ENCODE peak calls at places on chromosomes 12 and 14, in four cellular contexts. B is Karpas-422, M is uterus, J is AG09309. F is an unnamed sample.

GRCh38 chr12:89225808-89226368 is 126.4 kb downstream of the DUSP6 start:
- DNase-seq in J (peak), M (no peak), B (no peak), F (peak)

GRCh38 chr14:86683525-86683924 is 1153.6 kb downstream of the FLRT2 start:
- DNase-seq in B (no peak), J (no peak), M (no peak), F (no peak)

GRCh38 chr12:93089805-93090569 is 160.9 kb upstream of the EEA1 start:
- DNase-seq in J (peak), B (no peak), M (no peak), F (peak)

GRCh38 chr12:24198936-24199644 is 249.6 kb upstream of the SOX5 start:
- DNase-seq in J (no peak), B (no peak), M (no peak), F (no peak)

GRCh38 chr12:53820907-53821306 is 69.1 kb upstream of the CISTR start:
- DNase-seq in B (no peak), M (no peak), J (no peak), F (no peak)

GRCh38 chr12:65229441-65229840 is 49.0 kb upstream of the MSRB3 start:
- DNase-seq in B (no peak), M (no peak), J (peak), F (peak)

GRCh38 chr14:34662558-34663088 is 32.7 kb upstream of the SNX6 start:
- DNase-seq in J (no peak), M (no peak), B (no peak), F (no peak)

GRCh38 chr12:114625294-114625851 is 58.6 kb downstream of the TBX3 start:
- DNase-seq in M (no peak), J (peak), B (peak), F (peak)

GRCh38 chr12:108839011-108839889 is 18.1 kb downstream of the SSH1 start:
- DNase-seq in M (peak), B (no peak), J (peak), F (peak)

GRCh38 chr14:103209054-103209453 is 85.8 kb downstream of the TNFAIP2 start:
- DNase-seq in M (no peak), B (no peak), J (no peak), F (peak)

GRCh38 chr14:77140937-77141591 is 527 bp downstream of the ZDHHC22 start:
- DNase-seq in M (no peak), B (no peak), J (no peak), F (no peak)

GRCh38 chr12:19421503-19422282 is 17.6 kb upstream of the AEBP2 start:
- DNase-seq in J (no peak), M (no peak), B (no peak), F (no peak)

GRCh38 chr14:96997269-96997668 is 200.1 kb downstream of the VRK1 start:
- DNase-seq in M (no peak), J (no peak), B (no peak), F (no peak)

GRCh38 chr12:57112492-57113294 is 1.5 kb upstream of the STAT6 start:
- DNase-seq in J (no peak), M (no peak), B (no peak), F (no peak)

GRCh38 chr14:75885829-75886228 is 96.0 kb downstream of the TGFB3 start:
- DNase-seq in M (no peak), B (no peak), J (no peak), F (peak)

GRCh38 chr12:57179331-57180086 is 32.1 kb upstream of the LRP1-AS start:
- DNase-seq in M (no peak), B (no peak), J (no peak), F (no peak)

GRCh38 chr14:95515523-95516517 is 630 bp downstream of the SYNE3 start:
- DNase-seq in B (peak), J (no peak), M (peak), F (peak)

GRCh38 chr12:27922591-27923139 is 49.9 kb downstream of the PTHLH start:
- DNase-seq in M (no peak), J (peak), B (no peak), F (peak)

GRCh38 chr12:109460538-109460937 is 16.6 kb downstream of the KCTD10 start:
- DNase-seq in B (no peak), M (no peak), J (no peak), F (no peak)

GRCh38 chr14:95522556-95522955 is 6.1 kb upstream of the SYNE3 start:
- DNase-seq in B (no peak), J (no peak), M (no peak), F (no peak)

GRCh38 chr12:25387136-25388050 is 136.7 kb upstream of the KRAS start:
- DNase-seq in M (peak), J (peak), B (peak), F (peak)

GRCh38 chr14:100533647-100534485 is 53.4 kb downstream of the BEGAIN start:
- DNase-seq in J (no peak), M (peak), B (no peak), F (no peak)

GRCh38 chr12:19945559-19946485 is 422.5 kb upstream of the PDE3A start:
- DNase-seq in B (no peak), M (no peak), J (no peak), F (peak)

GRCh38 chr12:14605401-14605989 is 37.8 kb upstream of the PLBD1 start:
- DNase-seq in M (no peak), J (no peak), B (peak), F (no peak)

GRCh38 chr12:93614917-93615596 is 42.6 kb downstream of the SOCS2 start:
- DNase-seq in B (no peak), M (no peak), J (no peak), F (peak)

GRCh38 chr14:95597784-95598204 is 62.9 kb downstream of the GLRX5 start:
- DNase-seq in M (no peak), B (no peak), J (peak), F (peak)

GRCh38 chr12:63929426-63929825 is 84.9 kb downstream of the SRGAP1 start:
- DNase-seq in J (no peak), M (no peak), B (no peak), F (no peak)

GRCh38 chr12:96500686-96501085 is 11.3 kb downstream of the CFAP54 start:
- DNase-seq in M (no peak), J (no peak), B (peak), F (peak)

GRCh38 chr14:79254069-79254775 is 957.1 kb downstream of the DIO2 start:
- DNase-seq in J (peak), M (no peak), B (no peak), F (peak)

GRCh38 chr12:52156757-52157565 is 34.9 kb downstream of the KRT80 start:
- DNase-seq in M (peak), B (peak), J (no peak), F (peak)

GRCh38 chr12:106138279-106138645 is 492 bp downstream of the NUAK1 start:
- DNase-seq in B (no peak), J (no peak), M (peak), F (no peak)
- H3K4me3 ChIP-seq in B (no peak), J (peak), M (peak), F (peak)

GRCh38 chr12:132492522-132492921 is 2.6 kb downstream of the FBRSL1 start:
- DNase-seq in J (no peak), M (no peak), B (no peak), F (no peak)

GRCh38 chr12:132490481-132491348 is 764 bp downstream of the FBRSL1 start:
- DNase-seq in M (no peak), B (peak), J (no peak), F (peak)

GRCh38 chr12:132492951-132493350 is 3.0 kb downstream of the FBRSL1 start:
- DNase-seq in M (no peak), J (no peak), B (no peak), F (no peak)

GRCh38 chr12:132491349-132491663 is 1.4 kb downstream of the FBRSL1 start:
- DNase-seq in B (no peak), M (no peak), J (no peak), F (no peak)

GRCh38 chr12:132491761-132492378 is 1.9 kb downstream of the FBRSL1 start:
- DNase-seq in M (no peak), J (no peak), B (no peak), F (no peak)
- H3K4me3 ChIP-seq in M (peak), J (peak), B (peak), F (peak)

GRCh38 chr14:91241848-91242247 is 2.7 kb downstream of the GPR68 start:
- DNase-seq in B (peak), J (no peak), M (no peak), F (no peak)
- H3K4me3 ChIP-seq in B (peak), J (no peak), M (no peak), F (no peak)

GRCh38 chr12:122528582-122528981 is 1.5 kb downstream of the KNTC1 start:
- DNase-seq in M (no peak), B (no peak), J (no peak), F (no peak)
- H3K4me3 ChIP-seq in M (no peak), B (peak), J (no peak), F (no peak)

GRCh38 chr12:1614360-1614759 is 14.7 kb upstream of the WNT5B start:
- DNase-seq in J (no peak), B (no peak), M (no peak), F (no peak)

GRCh38 chr12:1620093-1620492 is 8.9 kb upstream of the WNT5B start:
- DNase-seq in M (no peak), B (no peak), J (no peak), F (no peak)

GRCh38 chr12:1616233-1617066 is 12.6 kb upstream of the WNT5B start:
- DNase-seq in J (no peak), B (no peak), M (no peak), F (no peak)

GRCh38 chr12:1618489-1618888 is 10.5 kb upstream of the WNT5B start:
- DNase-seq in J (no peak), M (no peak), B (no peak), F (no peak)

GRCh38 chr12:1619599-1619998 is 9.4 kb upstream of the WNT5B start:
- DNase-seq in B (no peak), J (no peak), M (no peak), F (no peak)
- H3K4me3 ChIP-seq in B (no peak), J (no peak), M (no peak), F (no peak)

DNA sequence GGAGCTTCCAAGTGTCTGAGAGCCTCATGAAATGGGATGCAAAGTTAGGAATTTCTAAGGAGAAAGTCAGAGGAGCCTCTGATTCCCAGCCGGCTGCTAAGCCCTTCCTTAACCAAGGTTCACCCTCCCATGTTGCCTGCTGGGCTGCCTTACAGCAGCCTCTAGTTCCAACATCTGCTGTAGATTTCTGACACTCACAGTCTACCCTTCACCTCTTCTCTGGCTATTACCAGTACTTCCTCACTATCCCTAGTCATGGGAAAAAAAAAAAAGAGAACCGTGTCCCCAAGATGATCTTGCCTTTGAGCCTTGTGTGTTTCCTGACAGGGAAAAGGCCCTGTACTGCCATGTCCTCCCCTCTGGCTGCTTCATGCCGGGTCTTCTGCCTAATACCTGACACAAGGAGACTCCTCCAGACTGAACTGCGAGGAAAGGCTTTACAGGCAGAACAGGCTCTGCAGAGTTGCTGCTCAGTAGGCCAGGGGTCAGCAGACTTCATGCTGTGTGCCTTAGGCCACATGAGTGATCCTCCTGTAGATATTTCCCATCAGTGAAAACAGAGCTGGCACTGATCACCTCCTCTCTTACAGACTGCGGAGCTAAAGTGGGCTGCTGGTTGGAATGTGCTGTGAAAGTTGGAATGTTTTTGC is 46.8 kb downstream of the PRKCH start:
- DNase-seq in B (no peak), M (no peak), J (no peak), F (no peak)
- H3K4me3 ChIP-seq in B (no peak), M (no peak), J (no peak), F (no peak)

GRCh38 chr12:68453278-68453677 is 121.1 kb upstream of the MDM1 start:
- DNase-seq in B (no peak), M (no peak), J (no peak), F (no peak)

GRCh38 chr12:68453876-68454275 is 121.7 kb upstream of the MDM1 start:
- DNase-seq in J (no peak), B (no peak), M (no peak), F (no peak)

GRCh38 chr12:68449196-68449595 is 117.0 kb upstream of the MDM1 start:
- DNase-seq in M (no peak), J (no peak), B (no peak), F (no peak)

GRCh38 chr12:68451261-68452091 is 119.3 kb upstream of the MDM1 start:
- DNase-seq in B (no peak), M (peak), J (peak), F (peak)

GRCh38 chr12:68450947-68451260 is 118.7 kb upstream of the MDM1 start:
- DNase-seq in J (no peak), B (no peak), M (no peak), F (no peak)
- H3K4me3 ChIP-seq in J (no peak), B (no peak), M (no peak), F (peak)

GRCh38 chr12:50221228-50222008 is 54.2 kb upstream of the CERS5 start:
- DNase-seq in J (peak), B (peak), M (no peak), F (peak)

GRCh38 chr12:50217202-50217601 is 50.0 kb upstream of the CERS5 start:
- DNase-seq in M (no peak), B (peak), J (no peak), F (no peak)

GRCh38 chr12:50218386-50218785 is 51.2 kb upstream of the CERS5 start:
- DNase-seq in M (no peak), J (no peak), B (no peak), F (peak)

GRCh38 chr12:50220357-50221061 is 53.3 kb upstream of the CERS5 start:
- DNase-seq in B (peak), M (no peak), J (peak), F (peak)

DNA sequence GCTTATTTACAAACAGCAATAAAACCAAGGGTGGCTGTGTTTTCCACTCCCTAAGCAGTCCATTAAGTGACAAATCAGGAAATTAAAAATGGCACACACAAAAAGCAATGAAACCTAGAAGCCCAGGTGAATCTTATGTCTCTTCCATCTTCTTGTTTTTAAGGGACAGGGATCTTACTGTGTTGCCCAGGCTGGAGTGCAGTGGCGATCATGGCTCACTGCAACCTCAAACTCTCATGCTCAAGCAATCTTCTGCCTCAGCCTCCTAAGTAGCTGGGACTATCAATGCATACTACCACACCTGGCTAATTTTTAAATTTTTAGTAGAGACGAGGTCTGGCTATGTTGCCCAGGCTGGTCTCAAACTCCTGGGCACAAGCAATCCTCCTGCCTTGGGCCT is 52.4 kb upstream of the CERS5 start:
- DNase-seq in J (no peak), B (no peak), M (no peak), F (no peak)
- H3K4me3 ChIP-seq in J (peak), B (peak), M (no peak), F (peak)

DNA sequence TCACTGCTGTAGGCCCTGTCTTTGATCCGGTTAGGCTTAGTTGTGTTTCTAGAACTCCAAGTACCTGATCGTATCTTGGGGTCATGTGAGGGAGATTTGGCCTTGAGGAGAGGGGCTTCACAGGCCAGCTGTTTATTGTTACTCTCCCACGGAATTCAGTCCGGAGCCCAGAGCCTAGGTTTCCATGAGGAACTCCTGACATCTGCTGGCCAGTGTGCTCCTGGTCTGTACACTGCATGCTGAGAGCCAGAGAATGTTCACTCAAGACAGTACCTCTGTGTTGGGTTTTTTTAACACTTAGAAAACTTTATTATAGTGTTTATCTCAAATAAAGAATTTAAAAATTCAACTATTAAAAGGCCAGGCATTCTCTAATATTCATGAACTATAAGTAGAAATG is 341.0 kb upstream of the TMEM132C start:
- DNase-seq in M (peak), J (no peak), B (peak), F (peak)
- H3K4me3 ChIP-seq in M (no peak), J (no peak), B (no peak), F (no peak)

F was measured in AG10803.